ENCODE peak calls at places on chromosomes 16 and 17, in six cellular contexts. Q is foreskin fibroblast, G is nucleus accumbens, C is right lobe of liver, A is activated gamma-delta T cell treated with Interleukin-2 at 50 U/mL for 16 hours, W is NCI-H1105. V is an unnamed sample.

GRCh38 chr16:53745753-53746258 is 41.9 kb downstream of the FTO start:
- DNase-seq in Q (no peak), G (no peak), C (no peak), A (no peak), W (no peak), V (peak; percentile 24)

GRCh38 chr16:50265716-50266336 is 525 bp upstream of the ADCY7 start:
- DNase-seq in Q (no peak), G (no peak), C (no peak), A (no peak), W (no peak), V (no peak)

GRCh38 chr16:86196687-86197391 is 297.9 kb downstream of the IRF8 start:
- DNase-seq in Q (no peak), G (no peak), C (no peak), A (no peak), W (no peak), V (no peak)

GRCh38 chr16:2090819-2091721 is 43.3 kb downstream of the TSC2 start:
- DNase-seq in Q (peak; percentile 23), G (no peak), C (peak; percentile 85), A (no peak), W (no peak), V (peak; percentile 37)

GRCh38 chr17:56290486-56291118 is 137.3 kb downstream of the ANKFN1 start:
- DNase-seq in Q (no peak), G (no peak), C (no peak), A (no peak), W (no peak), V (no peak)

GRCh38 chr17:42078396-42079042 is 19.8 kb downstream of the ZNF385C start:
- DNase-seq in Q (no peak), G (no peak), C (no peak), A (no peak), W (no peak), V (no peak)

GRCh38 chr16:84458606-84459516 is 45.6 kb downstream of the MEAK7 start:
- DNase-seq in Q (no peak), G (no peak), C (no peak), A (no peak), W (no peak), V (no peak)

GRCh38 chr17:59572301-59572924 is 7.0 kb downstream of the DHX40 start:
- DNase-seq in Q (peak; percentile 18), G (no peak), C (no peak), A (no peak), W (no peak), V (no peak)

GRCh38 chr16:54281535-54282201 is 4.9 kb downstream of the IRX3 start:
- DNase-seq in Q (no peak), G (no peak), C (no peak), A (no peak), W (no peak), V (no peak)

GRCh38 chr17:79505199-79505598 is 105.7 kb downstream of the RBFOX3 start:
- DNase-seq in Q (no peak), G (no peak), C (no peak), A (no peak), W (no peak), V (no peak)

GRCh38 chr16:8555400-8555799 is 34.9 kb downstream of the TMEM114 start:
- DNase-seq in Q (no peak), G (no peak), C (no peak), A (no peak), W (no peak), V (no peak)

GRCh38 chr17:6392609-6393367 is 42.1 kb downstream of the AIPL1 start:
- DNase-seq in Q (no peak), G (no peak), C (no peak), A (no peak), W (peak; percentile 88), V (no peak)

GRCh38 chr16:71460246-71460645 is 1.8 kb downstream of the ZNF23 start:
- DNase-seq in Q (peak; percentile 73), G (no peak), C (no peak), A (no peak), W (no peak), V (peak; percentile 88)

GRCh38 chr17:28193241-28193640 is 125.8 kb upstream of the TMEM97 start:
- DNase-seq in Q (no peak), G (no peak), C (peak; percentile 26), A (no peak), W (no peak), V (no peak)

GRCh38 chr17:29617125-29617480 is 5.6 kb downstream of the CORO6 start:
- DNase-seq in Q (peak; percentile 73), G (peak; percentile 35), C (peak; percentile 83), A (peak; percentile 87), W (peak; percentile 79), V (peak; percentile 66)

GRCh38 chr16:25014500-25015147 is 545 bp downstream of the ARHGAP17 start:
- DNase-seq in Q (peak; percentile 39), G (peak; percentile 36), C (peak; percentile 56), A (no peak), W (peak; percentile 33), V (peak; percentile 38)

GRCh38 chr17:69581061-69581955 is 166.8 kb downstream of the MAP2K6 start:
- DNase-seq in Q (no peak), G (no peak), C (peak; percentile 21), A (peak; percentile 8), W (no peak), V (no peak)

GRCh38 chr17:17042851-17043667 is 802 bp downstream of the MPRIP start:
- DNase-seq in Q (peak; percentile 52), G (no peak), C (no peak), A (no peak), W (no peak), V (peak; percentile 40)

GRCh38 chr17:82751171-82751570 is 694 bp upstream of the TBCD start:
- DNase-seq in Q (no peak), G (no peak), C (peak; percentile 42), A (peak; percentile 13), W (no peak), V (no peak)

GRCh38 chr17:44065668-44066203 is 735 bp downstream of the LSM12 start:
- DNase-seq in Q (no peak), G (no peak), C (no peak), A (no peak), W (no peak), V (no peak)

GRCh38 chr17:49516190-49516589 is 21.1 kb downstream of the NGFR start:
- DNase-seq in Q (no peak), G (no peak), C (no peak), A (no peak), W (no peak), V (no peak)

GRCh38 chr16:23803591-23804123 is 32.1 kb upstream of the PRKCB start:
- DNase-seq in Q (peak; percentile 4), G (peak; percentile 1), C (peak; percentile 68), A (peak; percentile 70), W (no peak), V (no peak)

GRCh38 chr17:43546317-43547188 is at the start of gene ETV4:
- DNase-seq in Q (peak; percentile 95), G (peak; percentile 60), C (peak; percentile 90), A (peak; percentile 89), W (peak; percentile 77), V (peak; percentile 90)

GRCh38 chr16:68275611-68276191 is 11.4 kb downstream of the SLC7A6 start:
- DNase-seq in Q (no peak), G (no peak), C (no peak), A (peak; percentile 46), W (peak; percentile 48), V (no peak)

GRCh38 chr16:52552643-52553042 is 5.7 kb upstream of the TOX3 start:
- DNase-seq in Q (no peak), G (no peak), C (no peak), A (no peak), W (peak; percentile 97), V (no peak)

GRCh38 chr17:28760987-28761562 is 17.3 kb downstream of the TRAF4 start:
- DNase-seq in Q (peak; percentile 65), G (peak; percentile 7), C (peak; percentile 87), A (no peak), W (no peak), V (peak; percentile 49)

GRCh38 chr17:46952115-46952514 is 26.9 kb downstream of the RPRML start:
- DNase-seq in Q (no peak), G (no peak), C (no peak), A (no peak), W (no peak), V (no peak)

GRCh38 chr16:2475413-2476344 is 752 bp downstream of the TBC1D24 start:
- DNase-seq in Q (no peak), G (no peak), C (no peak), A (peak; percentile 37), W (no peak), V (no peak)

GRCh38 chr17:49874911-49875310 is 27.0 kb upstream of the TAC4 start:
- DNase-seq in Q (no peak), G (no peak), C (no peak), A (no peak), W (no peak), V (no peak)

GRCh38 chr16:86509759-86510464 is 415 bp upstream of the FOXF1 start:
- DNase-seq in Q (peak; percentile 69), G (no peak), C (no peak), A (no peak), W (peak; percentile 19), V (peak; percentile 97)

GRCh38 chr16:75250809-75251279 is 580 bp downstream of the BCAR1 start:
- DNase-seq in Q (no peak), G (no peak), C (peak; percentile 74), A (no peak), W (no peak), V (no peak)

GRCh38 chr17:55527520-55528118 is 16.4 kb upstream of the SMIM36 start:
- DNase-seq in Q (peak; percentile 41), G (no peak), C (no peak), A (no peak), W (no peak), V (peak; percentile 62)

GRCh38 chr17:7929158-7930029 is at the start of gene KCNAB3:
- DNase-seq in Q (peak; percentile 78), G (no peak), C (no peak), A (no peak), W (no peak), V (peak; percentile 70)

V was measured in fibroblast of gingiva.